ENCODE peak calls at places on chromosomes 4 and X, in ten cellular contexts. K is sigmoid colon, A is right atrium auricular region, X is left ventricle myocardium inferior, L is kidney epithelial cell, I is stomach, F is endodermal cell, J is prostate gland, M is GM12865, O is fibroblast of mammary gland. G is an unnamed sample.

GRCh38 chr4:106019771-106020170 is 124.5 kb downstream of the NPNT start:
- DNase-seq in K (no peak), A (no peak), X (no peak), L (no peak), I (no peak), F (no peak), J (no peak), M (no peak), O (peak), G (peak)

GRCh38 chrX:154046262-154046771 is 26.6 kb upstream of the IRAK1 start:
- DNase-seq in K (peak), A (peak), X (peak), L (no peak), I (no peak), F (no peak), J (peak), M (no peak), O (peak), G (peak)

GRCh38 chrX:40272786-40273185 is 175.0 kb upstream of the BCOR start:
- DNase-seq in K (no peak), A (no peak), X (no peak), L (no peak), I (no peak), F (no peak), J (no peak), M (no peak), O (no peak), G (no peak)

GRCh38 chr4:133188433-133189175 is 39.5 kb downstream of the PCDH10 start:
- DNase-seq in K (no peak), A (no peak), X (no peak), L (no peak), I (no peak), F (no peak), J (no peak), M (peak), O (no peak), G (no peak)

GRCh38 chrX:19721726-19722370 is 165.6 kb downstream of the SH3KBP1 start:
- DNase-seq in K (no peak), A (no peak), X (peak), L (peak), I (no peak), F (no peak), J (no peak), M (no peak), O (no peak), G (no peak)

GRCh38 chrX:26873736-26874135 is 589.4 kb downstream of the PPP4R3C start:
- DNase-seq in K (no peak), A (no peak), X (no peak), L (no peak), I (no peak), F (no peak), J (no peak), M (no peak), O (no peak), G (no peak)

GRCh38 chr4:242121-242848 is 63.0 kb downstream of the ZNF732 start:
- DNase-seq in K (peak), A (peak), X (peak), L (no peak), I (peak), F (peak), J (peak), M (peak), O (peak), G (peak)

GRCh38 chr4:161252520-161253141 is 911.2 kb downstream of the FSTL5 start:
- DNase-seq in K (no peak), A (no peak), X (no peak), L (no peak), I (no peak), F (no peak), J (no peak), M (peak), O (peak), G (peak)

GRCh38 chr4:150888217-150888616 is 126.9 kb downstream of the LRBA start:
- DNase-seq in K (no peak), A (no peak), X (no peak), L (no peak), I (no peak), F (no peak), J (no peak), M (no peak), O (no peak), G (no peak)

GRCh38 chr4:22434895-22435294 is 81.0 kb downstream of the ADGRA3 start:
- DNase-seq in K (no peak), A (no peak), X (no peak), L (peak), I (peak), F (peak), J (peak), M (peak), O (peak), G (peak)

GRCh38 chr4:90245837-90246236 is 118.6 kb downstream of the CCSER1 start:
- DNase-seq in K (no peak), A (no peak), X (no peak), L (no peak), I (no peak), F (no peak), J (no peak), M (no peak), O (no peak), G (no peak)

GRCh38 chr4:26441110-26441509 is 49.2 kb downstream of the CCKAR start:
- DNase-seq in K (no peak), A (no peak), X (no peak), L (peak), I (no peak), F (no peak), J (no peak), M (no peak), O (peak), G (peak)

GRCh38 chr4:48909697-48910096 is 3.1 kb upstream of the OCIAD2 start:
- DNase-seq in K (no peak), A (no peak), X (no peak), L (peak), I (peak), F (peak), J (no peak), M (no peak), O (peak), G (peak)

GRCh38 chrX:134173541-134174272 is 63.3 kb upstream of the CCDC160 start:
- DNase-seq in K (no peak), A (no peak), X (no peak), L (no peak), I (no peak), F (peak), J (no peak), M (no peak), O (no peak), G (no peak)

GRCh38 chrX:101932249-101932570 is 383 bp upstream of the ZMAT1 start:
- DNase-seq in K (no peak), A (no peak), X (no peak), L (no peak), I (no peak), F (no peak), J (no peak), M (no peak), O (no peak), G (no peak)
- H3K4me3 ChIP-seq in K (peak), A (peak), X (peak), L (peak), I (peak), F (no peak), J (no peak), M (peak), O (no peak), G (peak)

DNA sequence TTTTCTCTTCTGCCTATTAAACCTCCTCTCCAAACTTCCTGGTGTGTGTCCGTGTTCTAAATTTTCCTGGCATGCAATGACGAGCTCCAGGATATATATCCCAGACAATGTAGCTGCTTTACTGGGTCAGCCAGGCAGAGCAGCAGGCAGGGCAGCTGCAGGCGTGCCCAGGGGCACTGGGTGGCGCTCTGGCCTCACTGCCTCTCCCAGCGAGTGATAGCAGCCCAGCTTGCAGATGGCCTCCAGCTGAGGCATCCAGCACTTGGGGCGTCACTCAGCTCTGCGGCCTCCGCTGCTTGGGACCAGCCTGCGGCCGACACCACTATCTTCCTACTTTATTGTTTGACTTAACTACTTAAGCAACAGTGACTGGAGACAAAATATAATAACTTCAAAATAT is 23.0 kb upstream of the UBA6 start:
- DNase-seq in K (no peak), A (no peak), X (no peak), L (no peak), I (no peak), F (peak), J (no peak), M (no peak), O (no peak), G (no peak)
- TF ChIP-seq CTCF in K (no peak), A (no peak), X (no peak), L (no peak), I (no peak), F (peak), J (no peak), M (no peak), O (no peak), G (no peak)

DNA sequence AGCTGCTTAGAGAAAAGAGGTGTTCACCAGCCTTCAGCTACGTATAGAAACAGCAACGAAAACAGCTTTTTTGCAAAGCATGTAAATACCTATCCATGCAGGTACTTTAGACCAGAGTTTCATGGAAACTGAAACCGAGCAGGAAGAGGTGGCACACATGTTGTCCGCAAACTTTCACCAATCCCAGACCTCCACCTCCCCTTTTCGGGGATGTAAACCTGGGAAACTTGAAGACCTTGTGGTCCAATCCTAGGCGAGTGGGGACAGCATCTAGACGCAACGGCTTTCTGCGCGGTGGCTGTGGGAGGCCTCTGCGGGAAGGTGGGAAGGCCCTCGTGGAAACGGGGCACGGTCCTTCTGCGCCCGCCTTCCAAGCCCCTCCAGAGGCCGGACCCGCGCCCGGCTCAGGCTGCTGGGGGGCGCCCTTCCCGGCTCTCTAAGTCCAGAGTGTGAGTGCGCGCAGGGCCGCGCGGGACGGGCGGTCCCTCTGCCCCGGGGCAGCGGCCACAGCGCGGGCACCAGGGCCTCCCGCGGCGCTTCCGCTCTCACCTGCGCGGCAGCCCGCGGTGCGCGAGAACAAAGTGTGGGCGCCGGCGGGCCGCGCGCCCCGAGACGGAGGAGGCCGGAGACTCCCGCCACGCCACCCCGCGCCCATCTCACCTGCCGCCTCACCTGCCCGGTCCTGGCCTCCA is 831 bp upstream of the SHROOM2 start:
- DNase-seq in K (no peak), A (no peak), X (no peak), L (no peak), I (no peak), F (no peak), J (no peak), M (no peak), O (no peak), G (no peak)
- H3K4me3 ChIP-seq in K (peak), A (peak), X (peak), L (peak), I (peak), F (peak), J (peak), M (no peak), O (no peak), G (peak)

GRCh38 chr4:7041246-7041645 is 1.9 kb upstream of the TADA2B start:
- DNase-seq in K (no peak), A (no peak), X (no peak), L (no peak), I (no peak), F (no peak), J (no peak), M (no peak), O (no peak), G (no peak)

GRCh38 chr4:7034262-7035081 is 8.7 kb upstream of the TADA2B start:
- DNase-seq in K (no peak), A (no peak), X (no peak), L (no peak), I (peak), F (no peak), J (peak), M (no peak), O (no peak), G (peak)

GRCh38 chr4:7040760-7041159 is 2.4 kb upstream of the TADA2B start:
- DNase-seq in K (no peak), A (no peak), X (no peak), L (no peak), I (no peak), F (no peak), J (no peak), M (no peak), O (no peak), G (no peak)

GRCh38 chr4:7041851-7042696 is 1.1 kb upstream of the TADA2B start:
- DNase-seq in K (peak), A (peak), X (peak), L (no peak), I (peak), F (peak), J (peak), M (no peak), O (peak), G (no peak)

GRCh38 chr4:7037425-7037824 is 5.7 kb upstream of the TADA2B start:
- DNase-seq in K (no peak), A (no peak), X (no peak), L (no peak), I (no peak), F (no peak), J (no peak), M (peak), O (no peak), G (no peak)
- TF ChIP-seq CTCF in K (no peak), A (no peak), X (no peak), L (no peak), I (no peak), F (peak), J (no peak), M (no peak), O (peak), G (no peak)

GRCh38 chrX:1077140-1077539 is 135.3 kb downstream of the CRLF2 start:
- DNase-seq in K (no peak), A (no peak), X (no peak), L (no peak), I (no peak), F (peak), J (no peak), M (no peak), O (no peak), G (no peak)
- H3K4me3 ChIP-seq in K (no peak), A (no peak), X (no peak), L (no peak), I (no peak), F (no peak), J (no peak), M (no peak), O (no peak), G (no peak)

G was measured in fibroblast of pulmonary artery.